ENCODE peak calls at places on chromosomes 7 and 10, in four cellular contexts. V, N, P and A are unnamed samples.

GRCh38 chr10:102620138-102620591 is 24.1 kb upstream of the TRIM8 start:
- DNase-seq in N (no peak), P (no peak), V (no peak), A (no peak)

GRCh38 chr7:158782638-158783490 is 46.4 kb downstream of the ESYT2 start:
- DNase-seq in N (no peak), P (peak), V (no peak), A (peak)

GRCh38 chr7:99784007-99784406 is at the start of gene CYP3A4:
- DNase-seq in P (no peak), V (no peak), N (no peak), A (no peak)

GRCh38 chr7:102012941-102013461 is 195.6 kb downstream of the CUX1 start:
- DNase-seq in V (no peak), P (no peak), N (no peak), A (no peak)

GRCh38 chr10:101903827-101904520 is 60.4 kb upstream of the KCNIP2 start:
- DNase-seq in P (peak), V (peak), N (no peak), A (peak)

GRCh38 chr7:149770728-149771127 is 2.7 kb downstream of the ZNF467 start:
- DNase-seq in V (no peak), P (no peak), N (no peak), A (no peak)

GRCh38 chr7:111855161-111855841 is 293.0 kb upstream of the IMMP2L start:
- DNase-seq in P (peak), V (no peak), N (peak), A (peak)

GRCh38 chr7:117872565-117873055 is 631 bp downstream of the CTTNBP2 start:
- DNase-seq in N (no peak), V (no peak), P (no peak), A (no peak)

GRCh38 chr10:98131615-98132014 is 2.8 kb upstream of the R3HCC1L start:
- DNase-seq in P (no peak), V (no peak), N (no peak), A (no peak)

GRCh38 chr7:23397241-23397640 is 73.0 kb downstream of the IGF2BP3 start:
- DNase-seq in N (no peak), P (no peak), V (no peak), A (no peak)

GRCh38 chr7:31873816-31874597 is 187.0 kb downstream of the PPP1R17 start:
- DNase-seq in P (no peak), N (no peak), V (no peak), A (no peak)

GRCh38 chr7:116139007-116139406 is 71.3 kb upstream of the TES start:
- DNase-seq in N (no peak), P (no peak), V (no peak), A (no peak)

GRCh38 chr10:63456437-63457210 is 9.2 kb downstream of the JMJD1C start:
- DNase-seq in P (no peak), V (no peak), N (no peak), A (no peak)

GRCh38 chr10:44153901-44154670 is 230.8 kb downstream of the CXCL12 start:
- DNase-seq in V (no peak), N (no peak), P (no peak), A (no peak)

GRCh38 chr7:157840913-157841756 is 504.3 kb downstream of the DNAJB6 start:
- DNase-seq in P (no peak), N (no peak), V (no peak), A (no peak)

GRCh38 chr10:98303569-98303968 is 35.6 kb upstream of the LOXL4 start:
- DNase-seq in V (no peak), P (no peak), N (no peak), A (no peak)

GRCh38 chr10:131320860-131321604 is 9.5 kb upstream of the TCERG1L start:
- DNase-seq in P (no peak), N (no peak), V (no peak), A (no peak)